ENCODE peak calls at places on chromosomes 16 and 17, in eight cellular contexts. C is GM13976; F is NCI-H2029 treated with DMSO at 0.1 percent for 48 hours; K is AG10803; J is NCI-H1105; T is AG04450; M is activated naive CD4-positive, alpha-beta T cell; H is renal cortical epithelial cell. R is an unnamed sample.

GRCh38 chr16:85206472-85207356 is 94.4 kb upstream of the CIBAR2 start:
- DNase-seq in K (no peak), H (no peak), F (no peak), M (no peak), T (no peak), J (peak), C (no peak), R (peak)

GRCh38 chr17:70636517-70637133 is 467.3 kb downstream of the KCNJ2 start:
- DNase-seq in K (peak), M (no peak), H (peak), J (peak), T (peak), F (peak), C (peak), R (no peak)

GRCh38 chr17:78204387-78205123 is 9.5 kb upstream of the BIRC5 start:
- DNase-seq in T (no peak), H (no peak), J (no peak), M (no peak), F (no peak), K (no peak), C (no peak), R (no peak)

GRCh38 chr17:29740017-29740416 is 117.3 kb upstream of the CORO6 start:
- DNase-seq in T (no peak), J (no peak), H (no peak), C (no peak), K (no peak), M (no peak), F (no peak), R (no peak)

GRCh38 chr16:79537584-79537983 is 63.0 kb downstream of the MAF start:
- DNase-seq in H (no peak), T (no peak), J (no peak), M (no peak), C (no peak), F (no peak), K (no peak), R (no peak)

GRCh38 chr17:81722184-81723120 is 10.4 kb downstream of the SLC25A10 start:
- DNase-seq in C (no peak), T (no peak), F (no peak), J (no peak), K (peak), M (no peak), H (peak), R (no peak)

GRCh38 chr17:42855048-42855596 is 4.1 kb downstream of the AOC3 start:
- DNase-seq in F (no peak), J (no peak), M (no peak), K (no peak), T (no peak), H (no peak), C (no peak), R (no peak)

GRCh38 chr16:10921536-10922327 is 20.5 kb downstream of the DEXI start:
- DNase-seq in J (no peak), T (no peak), F (peak), H (peak), C (no peak), M (no peak), K (peak), R (no peak)

GRCh38 chr17:6712058-6712853 is 913 bp downstream of the SLC13A5 start:
- DNase-seq in F (no peak), H (peak), M (no peak), C (no peak), T (no peak), K (no peak), J (no peak), R (no peak)

GRCh38 chr16:10886739-10887269 is 9.8 kb downstream of the CIITA start:
- DNase-seq in F (no peak), M (no peak), H (no peak), T (no peak), J (no peak), C (no peak), K (no peak), R (peak)

GRCh38 chr16:85878875-85879274 is 20.1 kb upstream of the IRF8 start:
- DNase-seq in K (peak), M (no peak), H (peak), J (no peak), F (no peak), T (peak), C (no peak), R (no peak)

GRCh38 chr17:79595956-79596355 is 14.9 kb downstream of the RBFOX3 start:
- DNase-seq in T (no peak), H (no peak), C (no peak), K (no peak), J (no peak), F (no peak), M (no peak), R (no peak)

GRCh38 chr17:14011740-14012405 is 57.4 kb upstream of the COX10 start:
- DNase-seq in F (no peak), H (no peak), K (no peak), C (no peak), M (no peak), J (no peak), T (no peak), R (no peak)

GRCh38 chr16:68251812-68252211 is 6.6 kb downstream of the PLA2G15 start:
- DNase-seq in F (no peak), M (no peak), C (no peak), T (no peak), H (no peak), J (no peak), K (no peak), R (no peak)

GRCh38 chr16:13606804-13607203 is 313.1 kb upstream of the ERCC4 start:
- DNase-seq in M (no peak), C (no peak), T (no peak), K (no peak), J (no peak), F (no peak), H (no peak), R (no peak)

GRCh38 chr16:54228325-54228724 is 58.3 kb downstream of the IRX3 start:
- DNase-seq in H (no peak), T (no peak), C (no peak), F (no peak), J (no peak), M (no peak), K (no peak), R (no peak)

GRCh38 chr16:70750893-70751467 is 50.0 kb downstream of the VAC14 start:
- DNase-seq in F (no peak), M (no peak), C (no peak), J (no peak), K (peak), T (peak), H (peak), R (peak)

GRCh38 chr16:19114359-19115147 is 789 bp downstream of the ITPRIPL2 start:
- DNase-seq in H (no peak), J (no peak), M (no peak), C (peak), K (peak), T (no peak), F (no peak), R (peak)

GRCh38 chr17:40345161-40346034 is 19.1 kb downstream of the GJD3 start:
- DNase-seq in M (no peak), T (no peak), C (peak), F (no peak), H (peak), J (no peak), K (peak), R (no peak)

GRCh38 chr17:70184770-70185169 is 15.4 kb downstream of the KCNJ2 start:
- DNase-seq in T (no peak), H (peak), F (no peak), K (peak), C (no peak), M (no peak), J (no peak), R (no peak)

GRCh38 chr17:81130385-81131288 is 34.7 kb upstream of the PVALEF start:
- DNase-seq in F (no peak), K (no peak), J (no peak), H (no peak), T (no peak), M (no peak), C (no peak), R (peak)

GRCh38 chr17:74513987-74514631 is 17.2 kb downstream of the CD300LB start:
- DNase-seq in T (no peak), C (no peak), M (no peak), H (peak), F (no peak), J (peak), K (peak), R (no peak)

GRCh38 chr17:56297142-56297541 is 143.9 kb downstream of the ANKFN1 start:
- DNase-seq in J (no peak), C (no peak), T (peak), F (no peak), H (peak), M (no peak), K (peak), R (no peak)

GRCh38 chr17:8630802-8631553 is 453 bp upstream of the MYH10 start:
- DNase-seq in M (peak), F (peak), J (peak), H (peak), T (peak), C (peak), K (peak), R (peak)

GRCh38 chr17:19370493-19370960 is 7.8 kb upstream of the MAPK7 start:
- DNase-seq in F (no peak), J (no peak), K (no peak), T (no peak), H (no peak), C (peak), M (no peak), R (peak)

GRCh38 chr16:78045865-78046581 is 23.7 kb downstream of the CLEC3A start:
- DNase-seq in T (peak), C (peak), F (no peak), M (no peak), H (peak), J (no peak), K (peak), R (no peak)

R was measured in Peyer's patch.